ENCODE peak calls at places on chromosomes 4 and X, in four cellular contexts. One of them, this sample, is unnamed.
A peak's percentile ranks its signal among the peaks of the same experiment; 100 is the strongest.

GRCh38 chrX:23952984-23953907 is 45.4 kb downstream of the CXorf58 start:
- DNase-seq in fibroblast of pulmonary artery: no peak
- DNase-seq in sciatic nerve: no peak
- DNase-seq in EL: no peak
- DNase-seq in this sample: no peak

GRCh38 chrX:17854521-17854920 is 6.6 kb downstream of the RAI2 start:
- DNase-seq in fibroblast of pulmonary artery: no peak
- DNase-seq in sciatic nerve: no peak
- DNase-seq in EL: no peak
- DNase-seq in this sample: no peak

GRCh38 chr4:165156906-165157305 is 44.2 kb upstream of the TMEM192 start:
- DNase-seq in fibroblast of pulmonary artery: no peak
- DNase-seq in sciatic nerve: no peak
- DNase-seq in EL: no peak
- DNase-seq in this sample: no peak

GRCh38 chr4:76748649-76749048 is 149.3 kb downstream of the SOWAHB start:
- DNase-seq in fibroblast of pulmonary artery: peak; percentile 51
- DNase-seq in sciatic nerve: no peak
- DNase-seq in EL: peak; percentile 32
- DNase-seq in this sample: peak; percentile 62

GRCh38 chr4:40629401-40630334 is at the start of gene RBM47:
- DNase-seq in fibroblast of pulmonary artery: peak; percentile 67
- DNase-seq in sciatic nerve: peak; percentile 77
- DNase-seq in EL: peak; percentile 61
- DNase-seq in this sample: peak; percentile 57

GRCh38 chr4:72207196-72207595 is 175.4 kb downstream of the NPFFR2 start:
- DNase-seq in fibroblast of pulmonary artery: no peak
- DNase-seq in sciatic nerve: no peak
- DNase-seq in EL: no peak
- DNase-seq in this sample: no peak

GRCh38 chrX:46882266-46882665 is 30.0 kb upstream of the JADE3 start:
- DNase-seq in fibroblast of pulmonary artery: no peak
- DNase-seq in sciatic nerve: no peak
- DNase-seq in EL: no peak
- DNase-seq in this sample: no peak

GRCh38 chrX:134688181-134688580 is 29.9 kb upstream of the PLAC1 start:
- DNase-seq in fibroblast of pulmonary artery: no peak
- DNase-seq in sciatic nerve: no peak
- DNase-seq in EL: no peak
- DNase-seq in this sample: peak; percentile 7

GRCh38 chr4:106238819-106239420 is 77.1 kb downstream of the TBCK start:
- DNase-seq in fibroblast of pulmonary artery: peak; percentile 64
- DNase-seq in sciatic nerve: no peak
- DNase-seq in EL: peak; percentile 54
- DNase-seq in this sample: peak; percentile 49

GRCh38 chr4:134027931-134028330 is 173.7 kb downstream of the PABPC4L start:
- DNase-seq in fibroblast of pulmonary artery: peak; percentile 90
- DNase-seq in sciatic nerve: no peak
- DNase-seq in EL: peak; percentile 74
- DNase-seq in this sample: peak; percentile 86

GRCh38 chrX:20144491-20144890 is 2.9 kb upstream of the EIF1AX start:
- DNase-seq in fibroblast of pulmonary artery: peak; percentile 33
- DNase-seq in sciatic nerve: no peak
- DNase-seq in EL: peak; percentile 65
- DNase-seq in this sample: peak; percentile 31

GRCh38 chrX:38985375-38985774 is 184.1 kb downstream of the MID1IP1 start:
- DNase-seq in fibroblast of pulmonary artery: peak; percentile 33
- DNase-seq in sciatic nerve: no peak
- DNase-seq in EL: peak; percentile 1
- DNase-seq in this sample: no peak

GRCh38 chrX:130173190-130173895 is 1.6 kb downstream of the RAB33A start:
- DNase-seq in fibroblast of pulmonary artery: peak; percentile 80
- DNase-seq in sciatic nerve: no peak
- DNase-seq in EL: peak; percentile 86
- DNase-seq in this sample: peak; percentile 77

GRCh38 chrX:40166582-40166981 is 68.8 kb upstream of the BCOR start:
- DNase-seq in fibroblast of pulmonary artery: no peak
- DNase-seq in sciatic nerve: no peak
- DNase-seq in EL: peak; percentile 53
- DNase-seq in this sample: peak; percentile 37

GRCh38 chr4:8761824-8762205 is 109.8 kb downstream of the HMX1 start:
- DNase-seq in fibroblast of pulmonary artery: no peak
- DNase-seq in sciatic nerve: no peak
- DNase-seq in EL: no peak
- DNase-seq in this sample: no peak

GRCh38 chr4:27176400-27176799 is 315.8 kb downstream of the STIM2 start:
- DNase-seq in fibroblast of pulmonary artery: peak; percentile 45
- DNase-seq in sciatic nerve: no peak
- DNase-seq in EL: peak; percentile 56
- DNase-seq in this sample: peak; percentile 32

GRCh38 chrX:107549504-107549903 is 78.8 kb upstream of the PRPS1 start:
- DNase-seq in fibroblast of pulmonary artery: no peak
- DNase-seq in sciatic nerve: no peak
- DNase-seq in EL: no peak
- DNase-seq in this sample: no peak

GRCh38 chrX:15299945-15300851 is 15.2 kb downstream of the ASB11 start:
- DNase-seq in fibroblast of pulmonary artery: peak; percentile 52
- DNase-seq in sciatic nerve: no peak
- DNase-seq in EL: peak; percentile 4
- DNase-seq in this sample: peak; percentile 22

GRCh38 chrX:15745179-15745578 is 7.1 kb downstream of the CA5B start:
- DNase-seq in fibroblast of pulmonary artery: peak; percentile 53
- DNase-seq in sciatic nerve: no peak
- DNase-seq in EL: peak; percentile 11
- DNase-seq in this sample: no peak

GRCh38 chr4:163621844-163622243 is 127.4 kb downstream of the TMA16 start:
- DNase-seq in fibroblast of pulmonary artery: no peak
- DNase-seq in sciatic nerve: no peak
- DNase-seq in EL: no peak
- DNase-seq in this sample: no peak

GRCh38 chrX:108139303-108139702 is 47.7 kb downstream of the ATG4A start:
- DNase-seq in fibroblast of pulmonary artery: peak; percentile 21
- DNase-seq in sciatic nerve: no peak
- DNase-seq in EL: peak; percentile 1
- DNase-seq in this sample: no peak

GRCh38 chr4:168367065-168367464 is 48.5 kb upstream of the DDX60 start:
- DNase-seq in fibroblast of pulmonary artery: no peak
- DNase-seq in sciatic nerve: no peak
- DNase-seq in EL: no peak
- DNase-seq in this sample: no peak

GRCh38 chr4:54228563-54229501 is at the start of gene PDGFRA:
- DNase-seq in fibroblast of pulmonary artery: peak; percentile 99
- DNase-seq in sciatic nerve: peak; percentile 85
- DNase-seq in EL: peak; percentile 51
- DNase-seq in this sample: peak; percentile 89

GRCh38 chr4:120709986-120710385 is 212.5 kb downstream of the PRDM5 start:
- DNase-seq in fibroblast of pulmonary artery: peak; percentile 61
- DNase-seq in sciatic nerve: no peak
- DNase-seq in EL: peak; percentile 25
- DNase-seq in this sample: peak; percentile 17

GRCh38 chr4:6582889-6583504 is 8.0 kb downstream of the MAN2B2 start:
- DNase-seq in fibroblast of pulmonary artery: peak; percentile 44
- DNase-seq in sciatic nerve: no peak
- DNase-seq in EL: peak; percentile 19
- DNase-seq in this sample: peak; percentile 25

GRCh38 chr4:104451573-104451972 is 43.1 kb downstream of the CXXC4 start:
- DNase-seq in fibroblast of pulmonary artery: peak; percentile 8
- DNase-seq in sciatic nerve: no peak
- DNase-seq in EL: no peak
- DNase-seq in this sample: peak; percentile 34

GRCh38 chr4:336099-336892 is 1.3 kb upstream of the ZNF141 start:
- DNase-seq in fibroblast of pulmonary artery: no peak
- DNase-seq in sciatic nerve: peak; percentile 65
- DNase-seq in EL: peak; percentile 2
- DNase-seq in this sample: no peak

GRCh38 chr4:8393593-8394038 is 46.9 kb downstream of the ACOX3 start:
- DNase-seq in fibroblast of pulmonary artery: peak; percentile 97
- DNase-seq in sciatic nerve: no peak
- DNase-seq in EL: peak; percentile 98
- DNase-seq in this sample: peak; percentile 97

GRCh38 chr4:165326831-165327210 is 648 bp upstream of the MSMO1 start:
- DNase-seq in fibroblast of pulmonary artery: peak; percentile 49
- DNase-seq in sciatic nerve: no peak
- DNase-seq in EL: no peak
- DNase-seq in this sample: no peak

GRCh38 chr4:183330841-183331240 is 8.6 kb upstream of the CLDN24 start:
- DNase-seq in fibroblast of pulmonary artery: peak; percentile 23
- DNase-seq in sciatic nerve: no peak
- DNase-seq in EL: no peak
- DNase-seq in this sample: no peak

GRCh38 chrX:44218465-44218864 is 125.0 kb downstream of the EFHC2 start:
- DNase-seq in fibroblast of pulmonary artery: no peak
- DNase-seq in sciatic nerve: no peak
- DNase-seq in EL: no peak
- DNase-seq in this sample: no peak

GRCh38 chr4:40587826-40588225 is 41.8 kb downstream of the RBM47 start:
- DNase-seq in fibroblast of pulmonary artery: peak; percentile 70
- DNase-seq in sciatic nerve: peak; percentile 15
- DNase-seq in EL: peak; percentile 62
- DNase-seq in this sample: peak; percentile 33

GRCh38 chr4:6878451-6879059 is 31.1 kb upstream of the TBC1D14 start:
- DNase-seq in fibroblast of pulmonary artery: no peak
- DNase-seq in sciatic nerve: no peak
- DNase-seq in EL: no peak
- DNase-seq in this sample: no peak

GRCh38 chrX:65451663-65452062 is 82.9 kb downstream of the LAS1L start:
- DNase-seq in fibroblast of pulmonary artery: peak; percentile 47
- DNase-seq in sciatic nerve: no peak
- DNase-seq in EL: peak; percentile 20
- DNase-seq in this sample: peak; percentile 10